ENCODE peak calls at places on chromosomes 6 and 20, in eight cellular contexts. V is activated CD8-positive, alpha-beta T cell treated with anti-CD3 and anti-CD28 coated beads, Interleukin-2, amount 10 ng/mL, durations not matched to agents 7 days and 5 days; A is GM12864; P is Daoy; W is stimulated activated CD8-positive, alpha-beta memory T cell treated with anti-CD3 and anti-CD28 coated beads, Interleukin-15, amount 100 ng/mL, for 4 hours; T is stimulated activated CD4-positive, alpha-beta T cell treated with anti-CD3 and anti-CD28 coated beads, Interleukin-4, amount 100 ng/mL, for 48 hours; F is NCI-H1092 treated with DMSO at 0.1 percent for 48 hours; G is transverse colon. I is an unnamed sample.

GRCh38 chr6:125759184-125759902 is 9.9 kb downstream of the HEY2 start:
- DNase-seq in V (no peak), A (no peak), P (no peak), W (no peak), T (no peak), F (no peak), G (no peak), I (no peak)

GRCh38 chr6:22327881-22328280 is 31.0 kb upstream of the PRL start:
- DNase-seq in V (no peak), A (no peak), P (no peak), W (no peak), T (no peak), F (no peak), G (no peak), I (no peak)

GRCh38 chr6:95017922-95018321 is 559.4 kb upstream of the MANEA start:
- DNase-seq in V (no peak), A (no peak), P (no peak), W (no peak), T (no peak), F (no peak), G (no peak), I (no peak)

GRCh38 chr20:4608861-4609260 is 112.8 kb upstream of the PRND start:
- DNase-seq in V (no peak), A (no peak), P (no peak), W (no peak), T (no peak), F (no peak), G (no peak), I (no peak)

GRCh38 chr6:36131517-36132220 is 1.4 kb downstream of the MAPK13 start:
- DNase-seq in V (peak), A (peak), P (peak), W (no peak), T (no peak), F (peak), G (peak), I (no peak)

GRCh38 chr20:63652192-63652980 is 838 bp downstream of the STMN3 start:
- DNase-seq in V (no peak), A (no peak), P (peak), W (no peak), T (no peak), F (peak), G (no peak), I (no peak)

GRCh38 chr6:15382712-15383111 is 136.8 kb downstream of the JARID2 start:
- DNase-seq in V (no peak), A (no peak), P (no peak), W (no peak), T (no peak), F (no peak), G (no peak), I (no peak)

GRCh38 chr6:41552723-41553122 is 6.5 kb downstream of the FOXP4 start:
- DNase-seq in V (no peak), A (no peak), P (no peak), W (no peak), T (no peak), F (no peak), G (no peak), I (no peak)

GRCh38 chr6:22727709-22728108 is 158.3 kb downstream of the HDGFL1 start:
- DNase-seq in V (no peak), A (no peak), P (no peak), W (no peak), T (no peak), F (no peak), G (no peak), I (no peak)

GRCh38 chr20:38369387-38369786 is 23.1 kb downstream of the LBP start:
- DNase-seq in V (no peak), A (no peak), P (peak), W (no peak), T (no peak), F (no peak), G (no peak), I (no peak)

I was measured in NCI-H460.